ENCODE peak calls at places on chromosomes 13 and 19, in five cellular contexts. F is Peyer's patch, T is A549, D is right atrium auricular region, C is breast epithelium. B is an unnamed sample. For H3K9me3, the result is how much of the 10 kb centered on the place peaks cover.

GRCh38 chr13:95239293-95239692 is 62.0 kb downstream of the ABCC4 start:
- DNase-seq in T (no peak), C (no peak), F (no peak), D (no peak), B (no peak)

GRCh38 chr19:19742773-19743172 is 9.9 kb upstream of the ZNF14 start:
- DNase-seq in F (no peak), C (no peak), D (no peak), T (no peak), B (no peak)

GRCh38 chr19:50925734-50926133 is 14.5 kb upstream of the KLK4 start:
- DNase-seq in C (no peak), T (no peak), D (no peak), F (no peak), B (no peak)

GRCh38 chr19:47107201-47107952 is 6.2 kb downstream of the ZC3H4 start:
- DNase-seq in F (no peak), C (no peak), T (no peak), D (no peak), B (no peak)

GRCh38 chr13:25872871-25873607 is 178.8 kb downstream of the SHISA2 start:
- DNase-seq in F (no peak), D (no peak), C (no peak), T (no peak), B (no peak)

GRCh38 chr19:7680606-7681335 is at the start of gene TRAPPC5:
- DNase-seq in F (peak), C (peak), T (peak), D (peak), B (peak)

GRCh38 chr13:49346460-49346859 is 97.4 kb downstream of the CAB39L start:
- DNase-seq in C (no peak), F (no peak), T (no peak), D (no peak), B (no peak)

GRCh38 chr19:16714702-16715294 is 4.8 kb upstream of the NWD1 start:
- DNase-seq in F (peak), D (peak), C (no peak), T (no peak), B (peak)

GRCh38 chr19:4066682-4067395 is at the start of gene ZBTB7A:
- DNase-seq in T (peak), C (peak), D (peak), F (peak), B (peak)

GRCh38 chr13:33787051-33787591 is 30.8 kb upstream of the RFC3 start:
- DNase-seq in F (no peak), C (no peak), T (no peak), D (no peak), B (no peak)

GRCh38 chr13:105956891-105957290 is 578.6 kb downstream of the EFNB2 start:
- DNase-seq in D (no peak), F (no peak), C (no peak), T (no peak), B (no peak)

GRCh38 chr13:98460519-98460918 is 116.4 kb downstream of the STK24 start:
- DNase-seq in T (no peak), D (no peak), C (no peak), F (no peak), B (no peak)

GRCh38 chr13:66665991-66666390 is 564.1 kb downstream of the PCDH9 start:
- DNase-seq in T (no peak), C (no peak), D (no peak), F (no peak), B (no peak)

GRCh38 chr19:57566396-57567256 is 7.0 kb upstream of the ZNF550 start:
- DNase-seq in F (no peak), C (no peak), D (no peak), T (no peak), B (no peak)

GRCh38 chr13:32881792-32882175 is 134.4 kb upstream of the KL start:
- DNase-seq in T (no peak), F (no peak), C (no peak), D (no peak), B (no peak)

GRCh38 chr13:34250151-34250550 is 432.2 kb downstream of the RFC3 start:
- DNase-seq in T (no peak), F (no peak), C (no peak), D (no peak), B (no peak)

GRCh38 chr13:93169980-93170379 is 56.6 kb upstream of the GPC6 start:
- DNase-seq in D (no peak), T (no peak), F (no peak), C (no peak), B (no peak)

GRCh38 chr13:73428706-73429105 is 369.9 kb downstream of the KLF5 start:
- DNase-seq in T (no peak), F (no peak), D (no peak), C (no peak), B (no peak)

GRCh38 chr13:62960723-62961122 is 1545.1 kb upstream of the PCDH20 start:
- DNase-seq in F (no peak), C (no peak), D (no peak), T (no peak), B (no peak)

DNA sequence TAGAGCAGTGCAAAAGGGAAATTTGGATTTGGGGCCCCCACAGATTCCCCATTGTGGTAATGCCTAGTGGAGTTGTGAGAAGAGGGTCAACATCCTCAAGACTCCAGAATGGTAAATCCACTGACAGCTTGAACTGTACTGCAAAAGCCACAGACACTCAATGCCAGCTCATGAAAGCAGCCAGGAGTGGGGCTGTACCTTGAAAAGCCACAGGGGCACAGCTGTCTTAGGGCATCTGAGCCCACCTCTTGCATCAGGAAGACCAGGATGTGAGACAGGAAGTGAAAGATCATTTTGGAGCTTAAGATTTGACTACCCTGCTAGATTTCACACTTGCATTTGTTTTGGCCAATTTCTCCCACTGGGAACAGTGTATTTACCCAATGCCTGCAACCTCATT is 1548.9 kb upstream of the PCDH20 start:
- DNase-seq in C (no peak), T (no peak), F (no peak), D (no peak), B (no peak)
- H3K9me3 ChIP-seq in C (under half), T (under half), F (under half), D (under half), B (under half)

GRCh38 chr13:96650301-96650886 is 343.9 kb downstream of the OXGR1 start:
- DNase-seq in C (no peak), D (no peak), T (no peak), F (no peak), B (no peak)
- TF ChIP-seq CTCF in C (no peak), D (no peak), T (no peak), F (no peak), B (no peak)

GRCh38 chr19:21970466-21970865 is 40.3 kb downstream of the ZNF208 start:
- DNase-seq in T (no peak), C (no peak), F (no peak), D (no peak), B (no peak)
- H3K9me3 ChIP-seq in T (half or more), C (half or more), F (under half), D (half or more), B (under half)

GRCh38 chr13:110645750-110646149 is 30.4 kb downstream of the NAXD start:
- DNase-seq in D (no peak), C (no peak), F (no peak), T (no peak), B (no peak)
- TF ChIP-seq CTCF in D (no peak), C (no peak), F (no peak), T (no peak), B (no peak)

GRCh38 chr13:40758811-40759210 is 12.2 kb downstream of the MRPS31 start:
- DNase-seq in D (no peak), C (no peak), T (no peak), F (no peak), B (no peak)
- H3K9me3 ChIP-seq in D (under half), C (under half), T (under half), F (under half), B (under half)

GRCh38 chr19:55491546-55492360 is 3.5 kb downstream of the SSC5D start:
- DNase-seq in C (no peak), T (no peak), D (no peak), F (no peak), B (no peak)

GRCh38 chr19:55493650-55494171 is 5.5 kb downstream of the SSC5D start:
- DNase-seq in T (no peak), F (no peak), D (no peak), C (no peak), B (no peak)

GRCh38 chr19:55492362-55492944 is 4.2 kb downstream of the SSC5D start:
- DNase-seq in F (no peak), T (no peak), C (no peak), D (no peak), B (no peak)

GRCh38 chr19:55494172-55494761 is 6.0 kb downstream of the SSC5D start:
- DNase-seq in T (no peak), F (no peak), C (no peak), D (peak), B (peak)

DNA sequence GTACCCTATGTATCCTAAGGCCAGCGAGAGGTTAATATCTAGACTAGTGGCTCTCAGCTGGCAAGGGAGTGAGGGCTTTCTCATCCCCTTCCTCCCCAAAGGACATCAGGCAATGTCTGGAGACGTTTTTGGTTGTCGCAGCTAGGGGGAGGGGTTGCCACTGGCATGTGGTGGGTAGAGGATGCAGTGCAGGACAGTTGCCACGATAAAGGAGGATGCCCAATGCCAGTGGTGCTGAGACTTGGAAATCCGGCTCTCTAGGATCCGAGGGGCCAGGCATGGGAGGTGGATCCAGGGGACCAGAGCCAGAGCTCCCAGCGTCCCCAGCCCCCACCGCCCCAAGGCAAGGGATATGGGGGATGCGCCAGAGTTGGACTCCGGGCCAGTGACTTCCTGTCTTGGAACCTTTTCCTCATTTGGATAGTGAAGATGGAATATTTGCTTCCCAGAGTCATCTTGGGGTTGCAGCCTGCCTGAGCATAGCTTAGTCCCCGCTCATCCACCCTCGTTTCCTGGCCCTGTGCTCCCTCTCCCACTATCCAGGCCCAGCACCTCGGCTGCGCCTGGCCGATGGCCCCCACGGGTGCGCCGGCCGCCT is 4.9 kb downstream of the SSC5D start:
- DNase-seq in T (no peak), D (no peak), F (no peak), C (no peak), B (no peak)
- TF ChIP-seq CTCF in T (no peak), D (peak), F (no peak), C (no peak), B (peak)

GRCh38 chr19:21571316-21571715 is 65.9 kb downstream of the ZNF429 start:
- DNase-seq in D (no peak), T (no peak), F (no peak), C (no peak), B (no peak)
- H3K9me3 ChIP-seq in D (under half), T (under half), F (under half), C (under half), B (under half)